ENCODE peak calls at places on chromosomes 1 and 21, in six cellular contexts. P is CD4-positive, alpha-beta T cell; G is heart right ventricle; C is dorsolateral prefrontal cortex; T is endothelial cell; W is CD8-positive, alpha-beta T cell. O is an unnamed sample.

GRCh38 chr21:27734146-27734545 is 767.3 kb upstream of the ADAMTS5 start:
- DNase-seq in P (no peak), W (no peak), C (no peak), T (no peak), G (no peak), O (peak)

GRCh38 chr1:29270881-29271390 is 34.6 kb downstream of the PTPRU start:
- DNase-seq in C (no peak), P (no peak), T (no peak), W (no peak), G (no peak), O (no peak)

GRCh38 chr1:71638081-71638766 is 557.4 kb upstream of the ZRANB2 start:
- DNase-seq in T (no peak), W (no peak), C (no peak), P (no peak), G (no peak), O (peak)

GRCh38 chr1:54337928-54338327 is 68.3 kb downstream of the SSBP3 start:
- DNase-seq in G (no peak), T (no peak), P (no peak), W (no peak), C (no peak), O (peak)

GRCh38 chr1:153140484-153140883 is 10.2 kb downstream of the SPRR2G start:
- DNase-seq in P (no peak), T (no peak), C (no peak), W (no peak), G (no peak), O (no peak)

GRCh38 chr1:95352767-95353166 is 118.8 kb downstream of the RWDD3 start:
- DNase-seq in C (no peak), W (no peak), G (no peak), P (no peak), T (no peak), O (no peak)

GRCh38 chr1:15282810-15283474 is 35.9 kb downstream of the FHAD1 start:
- DNase-seq in T (no peak), G (peak), C (no peak), W (no peak), P (no peak), O (no peak)

GRCh38 chr1:116679091-116679827 is 11.7 kb upstream of the IGSF3 start:
- DNase-seq in P (no peak), T (no peak), C (no peak), W (no peak), G (no peak), O (no peak)

GRCh38 chr1:102628008-102628736 is 480.1 kb downstream of the COL11A1 start:
- DNase-seq in W (no peak), P (no peak), G (no peak), T (no peak), C (no peak), O (no peak)

GRCh38 chr1:46476673-46477072 is 13.0 kb upstream of the DMBX1 start:
- DNase-seq in W (no peak), C (no peak), T (no peak), P (no peak), G (no peak), O (no peak)

GRCh38 chr21:14911351-14911750 is 153.4 kb downstream of the NRIP1 start:
- DNase-seq in T (no peak), G (no peak), P (no peak), C (no peak), W (no peak), O (no peak)

GRCh38 chr1:243483084-243483845 is 227.4 kb downstream of the SDCCAG8 start:
- DNase-seq in W (peak), T (peak), P (no peak), G (no peak), C (no peak), O (no peak)

GRCh38 chr1:161274874-161275273 is 16.3 kb downstream of the PCP4L1 start:
- DNase-seq in P (no peak), T (no peak), W (no peak), G (no peak), C (no peak), O (no peak)

GRCh38 chr1:9960011-9960410 is 16.7 kb downstream of the NMNAT1 start:
- DNase-seq in C (no peak), G (no peak), T (no peak), P (no peak), W (no peak), O (peak)

GRCh38 chr21:42411891-42412635 is 8.4 kb downstream of the UBASH3A start:
- DNase-seq in C (no peak), P (no peak), W (no peak), G (no peak), T (no peak), O (peak)

GRCh38 chr1:42931911-42932422 is 26.7 kb downstream of the SLC2A1 start:
- DNase-seq in P (peak), C (peak), W (peak), T (no peak), G (no peak), O (no peak)

GRCh38 chr21:42471206-42471605 is 24.8 kb downstream of the RSPH1 start:
- DNase-seq in T (no peak), G (no peak), W (no peak), P (no peak), C (no peak), O (no peak)

GRCh38 chr1:82517586-82517985 is 716.9 kb downstream of the ADGRL2 start:
- DNase-seq in G (peak), T (peak), P (no peak), C (peak), W (no peak), O (peak)

GRCh38 chr1:40232444-40232843 is 15.3 kb upstream of the TMCO2 start:
- DNase-seq in T (no peak), G (no peak), P (peak), W (peak), C (no peak), O (no peak)

GRCh38 chr21:41061701-41062100 is 106.3 kb upstream of the BACE2 start:
- DNase-seq in P (no peak), W (no peak), T (no peak), G (no peak), C (no peak), O (no peak)

GRCh38 chr21:17461014-17461413 is 51.8 kb upstream of the CXADR start:
- DNase-seq in G (peak), C (no peak), W (no peak), T (no peak), P (no peak), O (peak)

GRCh38 chr21:36860736-36861594 is 105.5 kb downstream of the HLCS start:
- DNase-seq in C (no peak), T (no peak), G (no peak), P (no peak), W (no peak), O (peak)

GRCh38 chr1:156259805-156260204 is 11.9 kb upstream of the PAQR6 start:
- DNase-seq in P (no peak), W (no peak), T (no peak), G (no peak), C (no peak), O (no peak)

GRCh38 chr1:207876129-207876528 is 34.8 kb downstream of the CD34 start:
- DNase-seq in C (no peak), G (no peak), T (no peak), W (no peak), P (no peak), O (no peak)

GRCh38 chr21:32240708-32241433 is 38.0 kb downstream of the MIS18A start:
- DNase-seq in T (no peak), P (no peak), W (no peak), C (no peak), G (no peak), O (no peak)

GRCh38 chr1:148161252-148161901 is 9.3 kb upstream of the NBPF11 start:
- DNase-seq in T (no peak), C (no peak), P (no peak), W (no peak), G (no peak), O (no peak)

GRCh38 chr1:150888727-150889126 is 1.8 kb downstream of the CTXND2 start:
- DNase-seq in C (no peak), W (no peak), G (no peak), P (no peak), T (no peak), O (no peak)

GRCh38 chr1:234750922-234751595 is 141.1 kb upstream of the IRF2BP2 start:
- DNase-seq in G (no peak), T (no peak), C (no peak), P (no peak), W (no peak), O (no peak)

GRCh38 chr1:74689800-74690696 is 16.5 kb upstream of the ERICH3 start:
- DNase-seq in C (no peak), P (no peak), W (peak), T (peak), G (peak), O (peak)

GRCh38 chr1:45177452-45177851 is 29.0 kb downstream of the ZSWIM5 start:
- DNase-seq in W (no peak), C (no peak), P (no peak), T (no peak), G (no peak), O (peak)

GRCh38 chr1:53602376-53602775 is 136.6 kb downstream of the GLIS1 start:
- DNase-seq in P (no peak), G (no peak), T (no peak), C (no peak), W (no peak), O (no peak)

GRCh38 chr1:40312238-40313205 is 4.6 kb downstream of the COL9A2 start:
- DNase-seq in W (no peak), P (no peak), G (no peak), T (no peak), C (no peak), O (no peak)

GRCh38 chr1:99607590-99607989 is 38.3 kb upstream of the PALMD start:
- DNase-seq in P (no peak), G (no peak), C (no peak), W (no peak), T (no peak), O (no peak)

GRCh38 chr1:56502700-56503245 is 76.6 kb downstream of the PLPP3 start:
- DNase-seq in C (no peak), P (no peak), T (no peak), W (no peak), G (no peak), O (peak)

GRCh38 chr1:201021333-201022177 is 2.0 kb downstream of the KIF21B start:
- DNase-seq in C (no peak), W (peak), G (no peak), T (no peak), P (no peak), O (no peak)

GRCh38 chr1:201019321-201019977 is 4.1 kb downstream of the KIF21B start:
- DNase-seq in G (no peak), P (peak), C (no peak), W (peak), T (no peak), O (peak)

GRCh38 chr1:201020040-201020591 is 3.4 kb downstream of the KIF21B start:
- DNase-seq in W (no peak), G (no peak), T (no peak), C (no peak), P (no peak), O (no peak)

GRCh38 chr1:201022178-201022823 is 1.2 kb downstream of the KIF21B start:
- DNase-seq in W (no peak), G (no peak), P (no peak), C (no peak), T (no peak), O (no peak)

DNA sequence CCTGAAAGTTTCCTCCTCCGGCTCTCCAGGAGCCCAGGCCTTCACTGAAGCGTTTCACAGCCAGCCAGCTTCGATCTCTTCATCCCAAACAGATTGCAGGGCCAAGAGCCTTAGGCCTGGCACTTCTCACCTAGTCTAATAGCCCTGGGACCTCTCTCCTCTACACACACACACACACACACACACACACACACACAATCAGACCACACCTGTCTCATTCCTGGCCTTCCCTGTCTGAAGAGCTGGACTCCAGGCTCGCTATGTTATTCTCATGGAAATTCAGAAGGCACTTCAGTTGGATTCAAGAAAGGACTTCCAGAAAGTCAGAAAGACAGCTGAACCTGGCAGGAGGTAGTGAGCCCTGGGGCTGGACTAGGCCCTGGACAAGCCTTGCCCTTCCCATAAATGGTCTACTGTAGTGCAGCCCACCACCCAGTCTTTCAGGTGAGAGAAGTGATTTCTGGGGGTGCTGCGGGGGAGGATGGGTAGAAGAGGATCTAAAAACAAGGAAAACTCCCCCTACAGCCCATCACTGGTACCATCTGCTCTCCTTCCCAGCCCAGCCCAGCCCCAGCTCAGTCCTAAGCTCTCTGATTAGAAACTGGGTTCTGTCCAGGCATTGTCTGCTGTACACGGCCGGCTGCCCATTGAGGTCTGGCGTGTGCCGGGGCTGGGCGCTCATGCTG is 2.7 kb downstream of the KIF21B start:
- DNase-seq in T (peak), C (no peak), G (no peak), P (no peak), W (peak), O (peak)
- TF ChIP-seq CTCF in T (peak), C (peak), G (no peak), P (no peak), W (no peak), O (peak)

GRCh38 chr1:2345297-2346075 is 45.9 kb downstream of the MORN1 start:
- DNase-seq in W (no peak), T (no peak), C (no peak), P (no peak), G (no peak), O (peak)
- TF ChIP-seq CTCF in W (no peak), T (no peak), C (no peak), P (no peak), G (no peak), O (no peak)

GRCh38 chr1:26234644-26235384 is 814 bp downstream of the CEP85 start:
- DNase-seq in P (no peak), T (no peak), C (no peak), G (no peak), W (peak), O (peak)
- TF ChIP-seq CTCF in P (no peak), T (no peak), C (no peak), G (no peak), W (no peak), O (peak)

DNA sequence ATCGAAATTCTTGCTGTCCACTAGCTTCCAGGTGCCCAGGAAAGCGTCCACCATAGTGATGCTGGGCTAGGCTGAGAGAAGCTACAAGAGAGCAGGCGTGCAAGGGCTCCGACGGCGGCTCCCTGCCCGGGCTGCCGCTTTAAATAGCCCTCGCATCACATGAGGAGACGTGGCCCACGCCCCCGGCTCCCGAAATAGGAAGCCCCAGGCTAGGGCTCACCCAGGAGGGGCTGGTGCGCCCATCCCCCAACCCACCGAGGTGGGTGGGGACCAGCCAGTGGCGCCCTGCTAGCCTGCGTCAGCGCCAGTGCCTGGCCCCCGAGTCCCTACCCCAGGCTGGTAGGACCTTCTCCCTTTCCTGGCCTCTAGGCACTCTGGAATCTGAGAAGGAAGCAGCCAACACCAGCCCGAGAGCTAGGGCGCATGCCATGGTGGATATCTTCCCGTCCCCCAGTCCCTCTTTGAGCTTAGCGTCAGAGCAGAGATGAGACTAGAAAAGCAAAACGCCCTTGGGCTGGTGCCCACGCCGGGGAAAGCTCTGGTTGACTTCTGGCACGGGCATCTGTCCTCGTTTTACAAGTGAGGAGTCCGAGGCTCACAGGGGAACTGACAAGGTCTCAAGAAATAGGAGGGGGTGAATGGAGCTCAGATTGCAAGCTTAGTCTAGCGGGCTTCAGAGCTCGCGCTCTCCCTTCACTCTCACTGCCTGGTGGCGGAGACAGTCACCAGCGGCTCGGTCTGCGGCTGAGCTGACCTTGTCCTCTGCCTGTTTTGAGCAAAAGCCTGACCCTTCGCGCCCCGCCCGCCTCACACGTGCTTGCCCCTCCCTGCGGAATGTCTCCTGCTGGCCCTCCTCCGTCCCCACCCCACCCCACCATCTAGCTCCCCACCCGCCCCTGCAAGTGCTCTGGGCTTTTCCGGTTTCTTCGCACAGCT is at the start of gene FABP3:
- DNase-seq in W (peak), C (peak), G (peak), P (no peak), T (peak), O (peak)
- TF ChIP-seq CTCF in W (no peak), C (no peak), G (peak), P (no peak), T (no peak), O (no peak)

GRCh38 chr1:19445417-19446342 is 39.7 kb downstream of the CAPZB start:
- DNase-seq in C (no peak), G (no peak), P (no peak), W (no peak), T (peak), O (no peak)
- TF ChIP-seq CTCF in C (peak), G (peak), P (peak), W (no peak), T (no peak), O (peak)

GRCh38 chr1:115135681-115136080 is 46.4 kb upstream of the TSPAN2 start:
- DNase-seq in P (no peak), C (no peak), W (no peak), G (no peak), T (no peak), O (peak)

GRCh38 chr1:115133440-115133839 is 44.1 kb upstream of the TSPAN2 start:
- DNase-seq in G (no peak), T (no peak), P (no peak), C (no peak), W (no peak), O (peak)

GRCh38 chr1:115134231-115134630 is 44.9 kb upstream of the TSPAN2 start:
- DNase-seq in T (no peak), C (no peak), G (peak), P (no peak), W (no peak), O (no peak)

GRCh38 chr1:115136106-115136505 is 46.8 kb upstream of the TSPAN2 start:
- DNase-seq in T (no peak), W (no peak), G (no peak), C (no peak), P (no peak), O (no peak)

GRCh38 chr1:115134850-115135484 is 45.7 kb upstream of the TSPAN2 start:
- DNase-seq in C (no peak), P (no peak), T (no peak), W (no peak), G (no peak), O (peak)
- TF ChIP-seq CTCF in C (no peak), P (no peak), T (no peak), W (no peak), G (no peak), O (no peak)

GRCh38 chr1:24286246-24287010 is 32.7 kb upstream of the GRHL3 start:
- DNase-seq in P (no peak), T (no peak), G (no peak), W (no peak), C (no peak), O (no peak)
- TF ChIP-seq CTCF in P (no peak), T (no peak), G (no peak), W (no peak), C (no peak), O (no peak)

GRCh38 chr1:107198581-107198980 is 57.7 kb downstream of the NTNG1 start:
- DNase-seq in P (no peak), W (no peak), G (no peak), T (no peak), C (no peak), O (no peak)

GRCh38 chr1:107202007-107202406 is 61.2 kb downstream of the NTNG1 start:
- DNase-seq in P (no peak), W (no peak), C (no peak), T (no peak), G (no peak), O (no peak)

GRCh38 chr1:107195476-107195875 is 54.6 kb downstream of the NTNG1 start:
- DNase-seq in W (no peak), G (no peak), P (no peak), C (no peak), T (no peak), O (no peak)

GRCh38 chr1:107196973-107197562 is 56.2 kb downstream of the NTNG1 start:
- DNase-seq in W (no peak), G (no peak), P (no peak), T (peak), C (no peak), O (peak)
- TF ChIP-seq CTCF in W (no peak), G (no peak), P (no peak), T (peak), C (no peak), O (peak)

GRCh38 chr1:91610102-91610501 is 109.5 kb downstream of the CDC7 start:
- DNase-seq in T (no peak), P (no peak), W (no peak), C (no peak), G (no peak), O (no peak)

GRCh38 chr1:91613594-91613993 is 112.9 kb downstream of the CDC7 start:
- DNase-seq in G (no peak), C (no peak), T (no peak), W (no peak), P (no peak), O (no peak)

GRCh38 chr1:91609571-91609970 is 108.9 kb downstream of the CDC7 start:
- DNase-seq in P (no peak), W (no peak), C (no peak), G (no peak), T (no peak), O (peak)

GRCh38 chr1:91610829-91611228 is 110.2 kb downstream of the CDC7 start:
- DNase-seq in P (no peak), C (no peak), G (no peak), W (no peak), T (no peak), O (no peak)

GRCh38 chr1:91611498-91611917 is 110.9 kb downstream of the CDC7 start:
- DNase-seq in G (no peak), P (no peak), W (no peak), T (no peak), C (no peak), O (no peak)
- TF ChIP-seq CTCF in G (no peak), P (no peak), W (no peak), T (no peak), C (no peak), O (no peak)

O was measured in fibroblast of pulmonary artery.